ENCODE peak calls at places on chromosome 11, in four cellular contexts. Q is kidney epithelial cell, P is body of pancreas, K is kidney. U is an unnamed sample.

GRCh38 chr11:15327786-15328231 is 213.1 kb downstream of the INSC start:
- DNase-seq in Q (peak; percentile 14), P (peak; percentile 59), K (peak; percentile 71), U (peak; percentile 32)

GRCh38 chr11:122330466-122330865 is 214.5 kb upstream of the BLID start:
- DNase-seq in Q (no peak), P (no peak), K (no peak), U (no peak)

GRCh38 chr11:34512810-34513673 is 552 bp downstream of the ELF5 start:
- DNase-seq in Q (no peak), P (peak; percentile 64), K (no peak), U (peak; percentile 58)

GRCh38 chr11:67370351-67371076 is 2.9 kb downstream of the CLCF1 start:
- DNase-seq in Q (no peak), P (no peak), K (no peak), U (no peak)

GRCh38 chr11:121650520-121651266 is 197.9 kb upstream of the SORL1-AS1 start:
- DNase-seq in Q (no peak), P (no peak), K (no peak), U (no peak)

GRCh38 chr11:4727171-4727570 is 22.6 kb downstream of the MMP26 start:
- DNase-seq in Q (no peak), P (no peak), K (no peak), U (no peak)

GRCh38 chr11:61075891-61076290 is 26.4 kb upstream of the CD5 start:
- DNase-seq in Q (peak; percentile 25), P (no peak), K (no peak), U (peak; percentile 71)

GRCh38 chr11:111386611-111387150 is 7.6 kb upstream of the POU2AF1 start:
- DNase-seq in Q (no peak), P (no peak), K (no peak), U (no peak)

GRCh38 chr11:40337118-40337517 is 1122.3 kb downstream of the LRRC4C start:
- DNase-seq in Q (no peak), P (no peak), K (no peak), U (peak; percentile 7)

GRCh38 chr11:22807855-22808558 is 21.6 kb downstream of the SVIP start:
- DNase-seq in Q (no peak), P (no peak), K (no peak), U (no peak)

GRCh38 chr11:84887055-84887629 is 740.0 kb downstream of the DLG2 start:
- DNase-seq in Q (no peak), P (no peak), K (no peak), U (no peak)

GRCh38 chr11:7154881-7155344 is 66.1 kb downstream of the RBMXL2 start:
- DNase-seq in Q (no peak), P (no peak), K (no peak), U (no peak)

GRCh38 chr11:79095424-79095823 is 345.4 kb downstream of the TENM4 start:
- DNase-seq in Q (no peak), P (no peak), K (no peak), U (no peak)

GRCh38 chr11:94175545-94175944 is 46.9 kb downstream of the PANX1 start:
- DNase-seq in Q (peak; percentile 35), P (no peak), K (no peak), U (peak; percentile 46)

GRCh38 chr11:34680918-34681554 is 60.1 kb downstream of the EHF start:
- DNase-seq in Q (peak; percentile 82), P (no peak), K (no peak), U (peak; percentile 59)

GRCh38 chr11:83299681-83300080 is 13.5 kb upstream of the CCDC90B start:
- DNase-seq in Q (no peak), P (no peak), K (no peak), U (no peak)

GRCh38 chr11:84812351-84813083 is 814.6 kb downstream of the DLG2 start:
- DNase-seq in Q (no peak), P (no peak), K (no peak), U (peak; percentile 16)

GRCh38 chr11:123562166-123562565 is 92.3 kb downstream of the SCN3B start:
- DNase-seq in Q (no peak), P (peak; percentile 29), K (no peak), U (no peak)

GRCh38 chr11:94964934-94965333 is 8.4 kb downstream of the CWC15 start:
- DNase-seq in Q (no peak), P (no peak), K (no peak), U (no peak)

GRCh38 chr11:126929186-126930085 is 71.1 kb downstream of the KIRREL3 start:
- DNase-seq in Q (no peak), P (no peak), K (no peak), U (no peak)

GRCh38 chr11:79059171-79059570 is 381.7 kb downstream of the TENM4 start:
- DNase-seq in Q (no peak), P (no peak), K (no peak), U (no peak)

GRCh38 chr11:37171451-37171850 is 573.4 kb upstream of the RAG2 start:
- DNase-seq in Q (no peak), P (no peak), K (no peak), U (no peak)

GRCh38 chr11:134795017-134795416 is 383.0 kb upstream of the B3GAT1 start:
- DNase-seq in Q (no peak), P (no peak), K (no peak), U (no peak)

GRCh38 chr11:14643697-14644395 is at the start of gene PDE3B:
- DNase-seq in Q (peak; percentile 9), P (peak; percentile 88), K (peak; percentile 86), U (peak; percentile 6)

GRCh38 chr11:3894128-3894731 is 38.8 kb downstream of the STIM1 start:
- DNase-seq in Q (no peak), P (no peak), K (peak; percentile 82), U (no peak)

GRCh38 chr11:67288452-67289225 is 464 bp upstream of the ANKRD13D start:
- DNase-seq in Q (no peak), P (peak; percentile 75), K (peak; percentile 97), U (peak; percentile 87)

GRCh38 chr11:65183201-65183891 is 1.6 kb downstream of the CAPN1 start:
- DNase-seq in Q (peak; percentile 37), P (peak; percentile 55), K (peak; percentile 91), U (no peak)

GRCh38 chr11:105244157-105244820 is 104.7 kb upstream of the CARD18 start:
- DNase-seq in Q (peak; percentile 87), P (no peak), K (no peak), U (peak; percentile 94)

GRCh38 chr11:123194308-123195181 is 503 bp downstream of the CLMP start:
- DNase-seq in Q (no peak), P (no peak), K (peak; percentile 77), U (no peak)

GRCh38 chr11:112724194-112724790 is 236.9 kb upstream of the NCAM1 start:
- DNase-seq in Q (no peak), P (no peak), K (no peak), U (no peak)

GRCh38 chr11:31449040-31449439 is 60.4 kb downstream of the IMMP1L start:
- DNase-seq in Q (no peak), P (no peak), K (no peak), U (no peak)

GRCh38 chr11:3995307-3995706 is 99.3 kb upstream of the RRM1 start:
- DNase-seq in Q (no peak), P (no peak), K (no peak), U (no peak)

GRCh38 chr11:133082851-133083488 is 449.3 kb downstream of the OPCML start:
- DNase-seq in Q (no peak), P (peak; percentile 71), K (peak; percentile 85), U (peak; percentile 6)

GRCh38 chr11:20672575-20672974 is 3.2 kb downstream of the NELL1 start:
- DNase-seq in Q (no peak), P (no peak), K (no peak), U (no peak)

GRCh38 chr11:102225689-102226562 is 91.4 kb upstream of the BIRC3 start:
- DNase-seq in Q (peak; percentile 87), P (no peak), K (no peak), U (peak; percentile 97)

GRCh38 chr11:131195801-131196517 is 174.5 kb upstream of the NTM start:
- DNase-seq in Q (no peak), P (peak; percentile 47), K (no peak), U (peak; percentile 2)

GRCh38 chr11:75565221-75565814 is 3.3 kb downstream of the SERPINH1 start:
- DNase-seq in Q (no peak), P (no peak), K (peak; percentile 89), U (peak; percentile 77)

GRCh38 chr11:75568616-75569219 is 6.7 kb downstream of the SERPINH1 start:
- DNase-seq in Q (no peak), P (no peak), K (no peak), U (no peak)

GRCh38 chr11:75565916-75566762 is 4.1 kb downstream of the SERPINH1 start:
- DNase-seq in Q (no peak), P (no peak), K (no peak), U (no peak)

GRCh38 chr11:75566763-75567279 is 4.8 kb downstream of the SERPINH1 start:
- DNase-seq in Q (no peak), P (no peak), K (no peak), U (no peak)

DNA sequence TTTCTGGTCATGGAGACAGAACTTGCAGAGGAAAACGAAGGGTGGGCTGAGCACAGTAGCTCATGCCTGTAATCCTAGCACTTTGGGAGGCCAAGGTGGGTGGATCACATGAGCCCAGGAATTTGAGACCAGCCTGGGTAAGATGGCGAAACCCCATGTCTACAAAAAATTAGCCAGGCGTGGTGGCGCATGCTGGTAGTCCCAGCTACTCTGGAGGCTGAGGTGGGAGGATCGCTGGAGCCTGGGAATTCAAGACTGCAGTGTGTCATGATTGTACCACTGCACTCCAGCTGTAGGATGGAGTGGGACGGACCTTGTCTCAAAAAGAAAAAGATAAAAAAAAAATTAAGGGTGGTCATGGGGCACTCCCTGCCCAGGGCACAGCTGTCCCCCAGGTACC is 5.9 kb downstream of the SERPINH1 start:
- DNase-seq in Q (no peak), P (no peak), K (no peak), U (no peak)
- H3K36me3 ChIP-seq in Q (peaks cover 2% of the 10 kb centered on the region), P (peaks cover 27% of the 10 kb centered on the region), K (peaks cover 46% of the 10 kb centered on the region), U (peaks cover 81% of the 10 kb centered on the region)

GRCh38 chr11:118870396-118871343 is 13.0 kb upstream of the CXCR5 start:
- DNase-seq in Q (peak; percentile 44), P (peak; percentile 45), K (peak; percentile 92), U (no peak)
- TF ChIP-seq CTCF in Q (peak; percentile 38), P (no peak), K (peak; percentile 9), U (peak; percentile 43)

DNA sequence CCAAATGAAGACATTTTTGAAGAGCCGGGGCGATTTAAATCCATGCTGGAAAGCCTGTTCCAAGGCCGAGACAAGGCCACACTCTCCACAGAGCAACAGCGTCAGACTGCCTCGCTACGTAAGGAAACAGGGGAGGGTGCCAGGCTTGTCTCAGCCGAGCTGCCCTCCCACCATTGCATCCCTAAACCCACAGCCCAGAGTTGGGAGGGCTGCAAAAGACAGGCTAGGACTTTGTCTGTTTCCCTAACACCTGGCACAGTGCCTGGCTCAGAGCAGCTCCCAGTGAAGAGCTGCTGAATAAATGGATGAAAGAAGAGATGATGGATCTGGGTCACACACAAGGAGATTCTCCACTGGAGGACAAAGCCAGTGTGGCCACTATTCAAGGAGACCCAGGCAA is 51.3 kb upstream of the SCUBE2 start:
- DNase-seq in Q (no peak), P (no peak), K (no peak), U (no peak)
- H3K36me3 ChIP-seq in Q (peaks cover 5% of the 10 kb centered on the region), P (peaks cover 25% of the 10 kb centered on the region), K (peaks cover 35% of the 10 kb centered on the region), U (peaks cover 80% of the 10 kb centered on the region)

DNA sequence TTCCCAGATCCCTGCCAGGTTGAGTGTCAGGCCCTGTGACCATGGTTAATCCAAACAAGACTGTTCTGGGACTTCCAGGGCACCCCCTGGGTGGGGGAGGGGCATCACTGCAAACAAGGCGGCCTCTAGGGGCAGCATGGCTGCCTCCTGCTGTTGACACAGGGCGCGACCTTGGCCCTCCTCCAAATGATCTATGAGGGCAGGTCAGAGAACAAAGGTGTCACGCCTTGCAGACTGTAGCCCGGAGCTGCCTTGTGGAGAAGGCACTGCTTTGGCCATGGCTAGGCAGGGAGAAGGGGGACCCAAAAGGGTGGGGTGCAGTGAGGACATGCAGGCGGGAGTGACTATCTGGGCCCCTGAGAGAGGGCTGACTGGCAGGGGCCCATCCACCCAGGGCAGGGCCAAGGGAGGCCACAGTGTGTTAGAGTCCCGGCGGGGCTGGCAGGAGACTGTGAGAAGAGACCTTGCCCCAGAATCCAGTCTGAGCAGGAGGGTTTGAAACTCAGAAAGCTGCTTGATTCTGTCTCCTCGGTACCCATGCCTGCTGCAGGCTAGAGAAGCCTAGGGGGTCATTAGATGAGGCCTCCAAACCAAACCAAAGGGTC is 35.6 kb downstream of the KCNC1 start:
- DNase-seq in Q (no peak), P (peak; percentile 42), K (peak; percentile 63), U (no peak)
- TF ChIP-seq CTCF in Q (peak; percentile 11), P (peak; percentile 27), K (no peak), U (no peak)